ENCODE peak calls at places on chromosomes 2 and 18, in five cellular contexts. One of them, this sample, is unnamed. For H3K36me3, the result is how much of the 10 kb centered on the place peaks cover.

GRCh38 chr2:209445485-209445884 is 21.6 kb downstream of the MAP2 start:
- DNase-seq in neural progenitor cell: no peak
- DNase-seq in kidney: no peak
- DNase-seq in CD4-positive, alpha-beta memory T cell: no peak
- DNase-seq in mucosa of descending colon: no peak
- DNase-seq in this sample: no peak

GRCh38 chr2:223941579-223942277 is 3.4 kb downstream of the WDFY1 start:
- DNase-seq in neural progenitor cell: no peak
- DNase-seq in kidney: no peak
- DNase-seq in CD4-positive, alpha-beta memory T cell: peak
- DNase-seq in mucosa of descending colon: no peak
- DNase-seq in this sample: no peak

GRCh38 chr2:155377178-155377780 is 678.8 kb downstream of the KCNJ3 start:
- DNase-seq in neural progenitor cell: peak
- DNase-seq in kidney: no peak
- DNase-seq in CD4-positive, alpha-beta memory T cell: no peak
- DNase-seq in mucosa of descending colon: no peak
- DNase-seq in this sample: no peak

GRCh38 chr2:200578778-200579177 is 7.0 kb upstream of the AOX1 start:
- DNase-seq in neural progenitor cell: no peak
- DNase-seq in kidney: no peak
- DNase-seq in CD4-positive, alpha-beta memory T cell: no peak
- DNase-seq in mucosa of descending colon: no peak
- DNase-seq in this sample: no peak

GRCh38 chr18:63292844-63293683 is 26.5 kb downstream of the BCL2 start:
- DNase-seq in neural progenitor cell: no peak
- DNase-seq in kidney: no peak
- DNase-seq in CD4-positive, alpha-beta memory T cell: no peak
- DNase-seq in mucosa of descending colon: no peak
- DNase-seq in this sample: no peak

GRCh38 chr2:28085183-28085582 is 194.7 kb downstream of the BABAM2 start:
- DNase-seq in neural progenitor cell: no peak
- DNase-seq in kidney: no peak
- DNase-seq in CD4-positive, alpha-beta memory T cell: no peak
- DNase-seq in mucosa of descending colon: no peak
- DNase-seq in this sample: no peak

GRCh38 chr2:176392744-176393414 is 123.6 kb downstream of the MTX2 start:
- DNase-seq in neural progenitor cell: no peak
- DNase-seq in kidney: no peak
- DNase-seq in CD4-positive, alpha-beta memory T cell: no peak
- DNase-seq in mucosa of descending colon: no peak
- DNase-seq in this sample: no peak

GRCh38 chr2:238952261-238952924 is 104.5 kb downstream of the TWIST2 start:
- DNase-seq in neural progenitor cell: no peak
- DNase-seq in kidney: no peak
- DNase-seq in CD4-positive, alpha-beta memory T cell: no peak
- DNase-seq in mucosa of descending colon: no peak
- DNase-seq in this sample: no peak

GRCh38 chr2:221747289-221747972 is 175.3 kb upstream of the EPHA4 start:
- DNase-seq in neural progenitor cell: no peak
- DNase-seq in kidney: no peak
- DNase-seq in CD4-positive, alpha-beta memory T cell: no peak
- DNase-seq in mucosa of descending colon: no peak
- DNase-seq in this sample: no peak

GRCh38 chr2:70069049-70069448 is 18.2 kb upstream of the PCBP1 start:
- DNase-seq in neural progenitor cell: no peak
- DNase-seq in kidney: no peak
- DNase-seq in CD4-positive, alpha-beta memory T cell: peak
- DNase-seq in mucosa of descending colon: no peak
- DNase-seq in this sample: no peak

GRCh38 chr2:70068119-70068518 is 19.2 kb upstream of the PCBP1 start:
- DNase-seq in neural progenitor cell: no peak
- DNase-seq in kidney: no peak
- DNase-seq in CD4-positive, alpha-beta memory T cell: no peak
- DNase-seq in mucosa of descending colon: no peak
- DNase-seq in this sample: no peak

GRCh38 chr2:70073493-70073892 is 13.8 kb upstream of the PCBP1 start:
- DNase-seq in neural progenitor cell: no peak
- DNase-seq in kidney: no peak
- DNase-seq in CD4-positive, alpha-beta memory T cell: no peak
- DNase-seq in mucosa of descending colon: no peak
- DNase-seq in this sample: no peak

GRCh38 chr2:70070557-70071268 is 16.6 kb upstream of the PCBP1 start:
- DNase-seq in neural progenitor cell: peak
- DNase-seq in kidney: no peak
- DNase-seq in CD4-positive, alpha-beta memory T cell: peak
- DNase-seq in mucosa of descending colon: no peak
- DNase-seq in this sample: peak
- H3K36me3 ChIP-seq in neural progenitor cell: under half
- H3K36me3 ChIP-seq in kidney: under half
- H3K36me3 ChIP-seq in CD4-positive, alpha-beta memory T cell: under half
- H3K36me3 ChIP-seq in mucosa of descending colon: under half
- H3K36me3 ChIP-seq in this sample: under half

DNA sequence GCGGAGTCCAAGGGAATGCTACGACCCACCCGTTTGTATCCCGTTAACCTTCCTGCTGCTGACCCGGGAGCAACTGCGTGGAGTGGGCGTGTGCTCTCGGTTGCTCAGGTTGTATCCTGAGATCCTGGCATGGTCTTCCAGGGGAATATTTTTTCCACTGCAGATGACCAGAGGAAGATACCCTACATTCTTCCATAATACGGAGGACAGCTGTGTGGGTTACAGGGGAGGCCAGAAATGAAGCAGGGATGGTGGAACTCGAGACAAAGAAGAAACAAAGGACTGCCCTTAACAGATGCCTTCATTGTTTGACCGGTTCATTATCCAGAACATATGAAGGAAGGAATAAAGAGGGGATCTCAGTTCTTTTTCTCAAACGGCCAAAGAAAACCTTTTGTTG is 39.8 kb upstream of the CAB39 start:
- DNase-seq in neural progenitor cell: no peak
- DNase-seq in kidney: no peak
- DNase-seq in CD4-positive, alpha-beta memory T cell: no peak
- DNase-seq in mucosa of descending colon: no peak
- DNase-seq in this sample: no peak
- H3K36me3 ChIP-seq in neural progenitor cell: under half
- H3K36me3 ChIP-seq in kidney: under half
- H3K36me3 ChIP-seq in CD4-positive, alpha-beta memory T cell: under half
- H3K36me3 ChIP-seq in mucosa of descending colon: under half
- H3K36me3 ChIP-seq in this sample: under half

GRCh38 chr2:86097913-86098312 is 7.8 kb downstream of the POLR1A start:
- DNase-seq in neural progenitor cell: no peak
- DNase-seq in kidney: no peak
- DNase-seq in CD4-positive, alpha-beta memory T cell: no peak
- DNase-seq in mucosa of descending colon: no peak
- DNase-seq in this sample: no peak
- H3K36me3 ChIP-seq in neural progenitor cell: under half
- H3K36me3 ChIP-seq in kidney: under half
- H3K36me3 ChIP-seq in CD4-positive, alpha-beta memory T cell: under half
- H3K36me3 ChIP-seq in mucosa of descending colon: under half
- H3K36me3 ChIP-seq in this sample: under half

GRCh38 chr2:190970170-190970569 is 43.8 kb downstream of the STAT1 start:
- DNase-seq in neural progenitor cell: no peak
- DNase-seq in kidney: no peak
- DNase-seq in CD4-positive, alpha-beta memory T cell: no peak
- DNase-seq in mucosa of descending colon: no peak
- DNase-seq in this sample: no peak

GRCh38 chr2:190972846-190973245 is 41.1 kb downstream of the STAT1 start:
- DNase-seq in neural progenitor cell: no peak
- DNase-seq in kidney: no peak
- DNase-seq in CD4-positive, alpha-beta memory T cell: no peak
- DNase-seq in mucosa of descending colon: no peak
- DNase-seq in this sample: no peak

GRCh38 chr2:190973262-190973661 is 40.7 kb downstream of the STAT1 start:
- DNase-seq in neural progenitor cell: no peak
- DNase-seq in kidney: no peak
- DNase-seq in CD4-positive, alpha-beta memory T cell: no peak
- DNase-seq in mucosa of descending colon: no peak
- DNase-seq in this sample: no peak

GRCh38 chr2:190972213-190972612 is 41.8 kb downstream of the STAT1 start:
- DNase-seq in neural progenitor cell: no peak
- DNase-seq in kidney: no peak
- DNase-seq in CD4-positive, alpha-beta memory T cell: no peak
- DNase-seq in mucosa of descending colon: no peak
- DNase-seq in this sample: no peak

DNA sequence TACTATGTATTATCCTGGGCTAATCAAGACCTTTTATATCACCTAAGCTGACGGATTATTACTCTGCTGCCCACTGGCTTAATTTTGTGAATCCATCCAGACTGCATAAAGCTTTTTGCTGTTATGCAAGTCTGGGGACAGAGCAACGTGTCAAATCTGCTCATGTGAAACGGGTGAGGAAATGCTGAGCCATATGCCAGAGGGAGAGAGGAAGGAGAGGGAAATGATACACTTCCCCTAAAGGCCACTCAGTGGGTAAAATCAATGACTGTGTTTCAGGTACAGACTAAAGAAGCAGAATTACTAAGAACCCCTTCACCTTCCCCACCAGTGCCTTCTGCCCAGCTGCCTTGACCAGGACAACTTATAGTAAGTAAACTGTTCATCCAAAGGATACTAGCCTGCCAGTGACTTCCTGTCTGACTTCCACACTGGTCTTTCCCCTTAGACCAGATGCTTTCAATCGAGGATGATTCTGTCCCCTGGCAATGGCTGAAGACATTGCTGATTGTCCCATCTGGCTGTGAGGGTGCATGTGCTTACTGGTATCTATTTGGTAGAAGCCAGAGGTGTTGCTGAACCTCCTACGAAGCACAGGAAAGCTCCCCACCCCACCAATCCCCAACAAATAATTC is 43.0 kb downstream of the STAT1 start:
- DNase-seq in neural progenitor cell: no peak
- DNase-seq in kidney: no peak
- DNase-seq in CD4-positive, alpha-beta memory T cell: no peak
- DNase-seq in mucosa of descending colon: no peak
- DNase-seq in this sample: no peak
- H3K36me3 ChIP-seq in neural progenitor cell: under half
- H3K36me3 ChIP-seq in kidney: under half
- H3K36me3 ChIP-seq in CD4-positive, alpha-beta memory T cell: half or more
- H3K36me3 ChIP-seq in mucosa of descending colon: under half
- H3K36me3 ChIP-seq in this sample: under half

This sample was measured in aorta.